ENCODE peak calls at places on chromosomes 5 and 9, in six cellular contexts. One of them, this sample, is unnamed. For H3K9me3, the result is how much of the 10 kb centered on the place peaks cover.

GRCh38 chr9:84139296-84140100 is 158.9 kb downstream of the RMI1 start:
- DNase-seq in tibial nerve: peak
- DNase-seq in left ventricle myocardium inferior: no peak
- DNase-seq in neuronal stem cell: no peak
- DNase-seq in uterus: no peak
- DNase-seq in body of pancreas: peak
- DNase-seq in this sample: peak

GRCh38 chr9:71162136-71162535 is 40.7 kb upstream of the TRPM3 start:
- DNase-seq in tibial nerve: no peak
- DNase-seq in left ventricle myocardium inferior: no peak
- DNase-seq in neuronal stem cell: no peak
- DNase-seq in uterus: no peak
- DNase-seq in body of pancreas: no peak
- DNase-seq in this sample: no peak

GRCh38 chr5:19564036-19564435 is 424.0 kb downstream of the CDH18 start:
- DNase-seq in tibial nerve: no peak
- DNase-seq in left ventricle myocardium inferior: no peak
- DNase-seq in neuronal stem cell: no peak
- DNase-seq in uterus: no peak
- DNase-seq in body of pancreas: no peak
- DNase-seq in this sample: no peak

GRCh38 chr5:167688731-167689130 is 602.7 kb upstream of the WWC1 start:
- DNase-seq in tibial nerve: no peak
- DNase-seq in left ventricle myocardium inferior: no peak
- DNase-seq in neuronal stem cell: no peak
- DNase-seq in uterus: no peak
- DNase-seq in body of pancreas: no peak
- DNase-seq in this sample: no peak

GRCh38 chr5:73319036-73319435 is 129.5 kb downstream of the FOXD1 start:
- DNase-seq in tibial nerve: no peak
- DNase-seq in left ventricle myocardium inferior: no peak
- DNase-seq in neuronal stem cell: no peak
- DNase-seq in uterus: no peak
- DNase-seq in body of pancreas: no peak
- DNase-seq in this sample: no peak

GRCh38 chr5:154595662-154596061 is 117.6 kb upstream of the HAND1 start:
- DNase-seq in tibial nerve: no peak
- DNase-seq in left ventricle myocardium inferior: no peak
- DNase-seq in neuronal stem cell: no peak
- DNase-seq in uterus: no peak
- DNase-seq in body of pancreas: no peak
- DNase-seq in this sample: no peak

GRCh38 chr9:35604578-35605335 is at the start of gene TESK1:
- DNase-seq in tibial nerve: peak
- DNase-seq in left ventricle myocardium inferior: peak
- DNase-seq in neuronal stem cell: peak
- DNase-seq in uterus: peak
- DNase-seq in body of pancreas: peak
- DNase-seq in this sample: peak

GRCh38 chr9:105290401-105290800 is 46.0 kb downstream of the SLC44A1 start:
- DNase-seq in tibial nerve: no peak
- DNase-seq in left ventricle myocardium inferior: no peak
- DNase-seq in neuronal stem cell: no peak
- DNase-seq in uterus: no peak
- DNase-seq in body of pancreas: peak
- DNase-seq in this sample: no peak

GRCh38 chr5:33892419-33893151 is 795 bp upstream of the ADAMTS12 start:
- DNase-seq in tibial nerve: peak
- DNase-seq in left ventricle myocardium inferior: no peak
- DNase-seq in neuronal stem cell: peak
- DNase-seq in uterus: peak
- DNase-seq in body of pancreas: peak
- DNase-seq in this sample: no peak

GRCh38 chr5:41843456-41844112 is 26.6 kb downstream of the OXCT1 start:
- DNase-seq in tibial nerve: no peak
- DNase-seq in left ventricle myocardium inferior: no peak
- DNase-seq in neuronal stem cell: peak
- DNase-seq in uterus: no peak
- DNase-seq in body of pancreas: peak
- DNase-seq in this sample: peak

GRCh38 chr5:151459680-151460079 is 12.3 kb downstream of the SLC36A1 start:
- DNase-seq in tibial nerve: no peak
- DNase-seq in left ventricle myocardium inferior: no peak
- DNase-seq in neuronal stem cell: no peak
- DNase-seq in uterus: no peak
- DNase-seq in body of pancreas: no peak
- DNase-seq in this sample: no peak

GRCh38 chr5:120919017-120919416 is 454.9 kb downstream of the PRR16 start:
- DNase-seq in tibial nerve: no peak
- DNase-seq in left ventricle myocardium inferior: no peak
- DNase-seq in neuronal stem cell: no peak
- DNase-seq in uterus: no peak
- DNase-seq in body of pancreas: no peak
- DNase-seq in this sample: no peak

GRCh38 chr9:121285835-121286687 is 18.1 kb downstream of the GSN start:
- DNase-seq in tibial nerve: peak
- DNase-seq in left ventricle myocardium inferior: peak
- DNase-seq in neuronal stem cell: no peak
- DNase-seq in uterus: peak
- DNase-seq in body of pancreas: peak
- DNase-seq in this sample: no peak

GRCh38 chr5:109645591-109646236 is 44.0 kb upstream of the MAN2A1 start:
- DNase-seq in tibial nerve: no peak
- DNase-seq in left ventricle myocardium inferior: no peak
- DNase-seq in neuronal stem cell: peak
- DNase-seq in uterus: no peak
- DNase-seq in body of pancreas: no peak
- DNase-seq in this sample: no peak

GRCh38 chr5:36690041-36690941 is 83.9 kb downstream of the SLC1A3 start:
- DNase-seq in tibial nerve: peak
- DNase-seq in left ventricle myocardium inferior: peak
- DNase-seq in neuronal stem cell: peak
- DNase-seq in uterus: peak
- DNase-seq in body of pancreas: peak
- DNase-seq in this sample: peak

GRCh38 chr9:37906312-37907239 is 2.6 kb upstream of the SLC25A51 start:
- DNase-seq in tibial nerve: no peak
- DNase-seq in left ventricle myocardium inferior: no peak
- DNase-seq in neuronal stem cell: no peak
- DNase-seq in uterus: no peak
- DNase-seq in body of pancreas: no peak
- DNase-seq in this sample: no peak

GRCh38 chr9:32644698-32645097 is 9.2 kb upstream of the TAF1L start:
- DNase-seq in tibial nerve: no peak
- DNase-seq in left ventricle myocardium inferior: no peak
- DNase-seq in neuronal stem cell: no peak
- DNase-seq in uterus: no peak
- DNase-seq in body of pancreas: no peak
- DNase-seq in this sample: no peak

GRCh38 chr5:9388941-9389674 is 156.8 kb downstream of the SEMA5A start:
- DNase-seq in tibial nerve: no peak
- DNase-seq in left ventricle myocardium inferior: no peak
- DNase-seq in neuronal stem cell: no peak
- DNase-seq in uterus: no peak
- DNase-seq in body of pancreas: no peak
- DNase-seq in this sample: no peak

GRCh38 chr5:147734839-147735238 is 47.7 kb downstream of the JAKMIP2 start:
- DNase-seq in tibial nerve: no peak
- DNase-seq in left ventricle myocardium inferior: no peak
- DNase-seq in neuronal stem cell: no peak
- DNase-seq in uterus: no peak
- DNase-seq in body of pancreas: no peak
- DNase-seq in this sample: no peak

GRCh38 chr9:3035594-3036389 is 191.9 kb upstream of the PUM3 start:
- DNase-seq in tibial nerve: no peak
- DNase-seq in left ventricle myocardium inferior: no peak
- DNase-seq in neuronal stem cell: no peak
- DNase-seq in uterus: no peak
- DNase-seq in body of pancreas: no peak
- DNase-seq in this sample: no peak

GRCh38 chr9:120324996-120325642 is 254.8 kb downstream of the CDK5RAP2 start:
- DNase-seq in tibial nerve: no peak
- DNase-seq in left ventricle myocardium inferior: no peak
- DNase-seq in neuronal stem cell: no peak
- DNase-seq in uterus: no peak
- DNase-seq in body of pancreas: no peak
- DNase-seq in this sample: peak

DNA sequence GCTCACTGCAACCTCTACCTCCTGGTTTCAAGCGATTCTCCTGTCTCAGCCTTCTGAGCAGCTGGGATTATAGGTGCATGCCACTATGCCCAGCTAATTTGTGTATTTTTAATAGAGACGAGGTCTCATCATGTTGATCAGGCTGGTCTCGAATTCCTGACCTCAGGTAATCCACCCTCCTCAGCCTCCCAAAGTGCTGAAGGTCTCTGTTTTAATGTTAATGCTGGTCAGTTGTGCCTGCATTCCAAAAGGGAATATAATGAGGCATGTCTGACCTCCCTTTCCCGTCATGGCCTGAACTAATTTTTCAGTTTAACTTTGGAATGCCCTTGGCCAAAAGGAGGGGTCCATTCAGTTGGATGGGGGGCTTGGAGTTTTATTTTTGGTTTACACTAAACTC is 1175.4 kb downstream of the MAT2B start:
- DNase-seq in tibial nerve: no peak
- DNase-seq in left ventricle myocardium inferior: no peak
- DNase-seq in neuronal stem cell: no peak
- DNase-seq in uterus: no peak
- DNase-seq in body of pancreas: no peak
- DNase-seq in this sample: no peak
- H3K9me3 ChIP-seq in tibial nerve: under half
- H3K9me3 ChIP-seq in left ventricle myocardium inferior: under half
- H3K9me3 ChIP-seq in neuronal stem cell: under half
- H3K9me3 ChIP-seq in uterus: under half
- H3K9me3 ChIP-seq in body of pancreas: under half
- H3K9me3 ChIP-seq in this sample: under half

GRCh38 chr9:137012694-137013570 is 15.1 kb downstream of the ABCA2 start:
- DNase-seq in tibial nerve: no peak
- DNase-seq in left ventricle myocardium inferior: no peak
- DNase-seq in neuronal stem cell: no peak
- DNase-seq in uterus: no peak
- DNase-seq in body of pancreas: no peak
- DNase-seq in this sample: peak
- H3K9me3 ChIP-seq in tibial nerve: under half
- H3K9me3 ChIP-seq in left ventricle myocardium inferior: under half
- H3K9me3 ChIP-seq in neuronal stem cell: under half
- H3K9me3 ChIP-seq in uterus: under half
- H3K9me3 ChIP-seq in body of pancreas: under half
- H3K9me3 ChIP-seq in this sample: under half

DNA sequence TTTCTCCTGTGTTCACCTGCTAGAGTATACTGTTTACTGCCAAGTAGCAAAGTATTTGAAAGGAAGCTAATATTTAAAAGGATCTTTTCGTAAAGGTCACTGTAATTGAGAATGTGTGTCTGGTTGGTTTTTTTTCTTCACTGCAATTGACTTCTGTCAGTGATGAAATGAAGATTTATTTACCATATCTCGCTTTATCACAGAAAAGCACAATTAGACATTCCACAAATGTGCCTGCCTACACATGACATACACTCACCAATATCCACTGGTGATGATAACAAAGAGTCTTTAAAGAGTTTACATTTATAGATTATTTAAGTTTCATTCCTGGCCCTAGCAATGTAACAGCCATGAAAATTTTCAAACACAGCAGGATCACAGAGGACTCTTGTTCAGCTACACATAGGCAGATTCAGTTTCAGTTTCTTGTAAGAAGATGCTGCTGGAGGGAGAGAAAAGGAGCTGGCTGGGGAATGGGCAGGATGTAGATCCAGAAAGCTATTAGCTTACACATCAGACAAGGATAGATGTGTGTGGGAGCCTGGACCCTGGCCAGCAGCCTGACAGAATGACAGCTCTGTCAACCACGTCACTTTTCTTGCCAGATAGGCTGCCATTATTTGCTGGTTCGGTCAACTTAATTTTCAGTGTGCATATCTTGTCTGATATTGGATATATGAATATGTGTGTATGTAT is 104.0 kb downstream of the GDNF start:
- DNase-seq in tibial nerve: no peak
- DNase-seq in left ventricle myocardium inferior: no peak
- DNase-seq in neuronal stem cell: no peak
- DNase-seq in uterus: no peak
- DNase-seq in body of pancreas: no peak
- DNase-seq in this sample: no peak
- H3K9me3 ChIP-seq in tibial nerve: under half
- H3K9me3 ChIP-seq in left ventricle myocardium inferior: under half
- H3K9me3 ChIP-seq in neuronal stem cell: under half
- H3K9me3 ChIP-seq in uterus: under half
- H3K9me3 ChIP-seq in body of pancreas: under half
- H3K9me3 ChIP-seq in this sample: under half

GRCh38 chr5:162163663-162164062 is 96.1 kb downstream of the GABRG2 start:
- DNase-seq in tibial nerve: no peak
- DNase-seq in left ventricle myocardium inferior: no peak
- DNase-seq in neuronal stem cell: no peak
- DNase-seq in uterus: no peak
- DNase-seq in body of pancreas: no peak
- DNase-seq in this sample: no peak

DNA sequence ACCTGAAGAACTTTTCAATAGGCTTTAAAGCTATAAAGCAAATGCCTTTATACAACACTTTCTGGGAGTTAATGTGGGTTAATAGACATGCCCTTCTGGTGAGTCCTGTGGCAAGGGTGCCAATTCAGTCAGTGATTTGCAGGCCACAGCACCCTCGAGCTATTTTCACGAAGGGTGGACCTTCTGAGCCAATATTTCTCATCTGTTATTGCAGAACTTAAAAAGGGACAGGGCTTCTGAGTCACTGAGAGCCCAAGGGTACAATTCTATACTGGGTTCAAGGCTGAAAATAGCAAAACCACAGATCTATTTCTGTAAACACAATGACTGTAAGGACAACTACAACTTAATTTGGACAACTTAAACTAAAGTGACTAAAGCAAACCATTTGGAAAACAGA is 92.8 kb downstream of the GABRG2 start:
- DNase-seq in tibial nerve: no peak
- DNase-seq in left ventricle myocardium inferior: no peak
- DNase-seq in neuronal stem cell: no peak
- DNase-seq in uterus: no peak
- DNase-seq in body of pancreas: no peak
- DNase-seq in this sample: no peak
- H3K9me3 ChIP-seq in tibial nerve: under half
- H3K9me3 ChIP-seq in left ventricle myocardium inferior: under half
- H3K9me3 ChIP-seq in neuronal stem cell: under half
- H3K9me3 ChIP-seq in uterus: under half
- H3K9me3 ChIP-seq in body of pancreas: under half
- H3K9me3 ChIP-seq in this sample: under half

GRCh38 chr9:16912197-16912596 is 41.7 kb upstream of the BNC2 start:
- DNase-seq in tibial nerve: no peak
- DNase-seq in left ventricle myocardium inferior: no peak
- DNase-seq in neuronal stem cell: no peak
- DNase-seq in uterus: no peak
- DNase-seq in body of pancreas: no peak
- DNase-seq in this sample: no peak
- H3K9me3 ChIP-seq in tibial nerve: under half
- H3K9me3 ChIP-seq in left ventricle myocardium inferior: under half
- H3K9me3 ChIP-seq in neuronal stem cell: under half
- H3K9me3 ChIP-seq in uterus: under half
- H3K9me3 ChIP-seq in body of pancreas: under half
- H3K9me3 ChIP-seq in this sample: under half

GRCh38 chr5:52710972-52711596 is 76.6 kb upstream of the ITGA1 start:
- DNase-seq in tibial nerve: no peak
- DNase-seq in left ventricle myocardium inferior: no peak
- DNase-seq in neuronal stem cell: no peak
- DNase-seq in uterus: no peak
- DNase-seq in body of pancreas: no peak
- DNase-seq in this sample: no peak
- H3K9me3 ChIP-seq in tibial nerve: under half
- H3K9me3 ChIP-seq in left ventricle myocardium inferior: under half
- H3K9me3 ChIP-seq in neuronal stem cell: under half
- H3K9me3 ChIP-seq in uterus: under half
- H3K9me3 ChIP-seq in body of pancreas: under half
- H3K9me3 ChIP-seq in this sample: under half

GRCh38 chr5:180035532-180035931 is 36.0 kb downstream of the RNF130 start:
- DNase-seq in tibial nerve: no peak
- DNase-seq in left ventricle myocardium inferior: no peak
- DNase-seq in neuronal stem cell: no peak
- DNase-seq in uterus: no peak
- DNase-seq in body of pancreas: no peak
- DNase-seq in this sample: no peak
- H3K9me3 ChIP-seq in tibial nerve: under half
- H3K9me3 ChIP-seq in left ventricle myocardium inferior: under half
- H3K9me3 ChIP-seq in neuronal stem cell: half or more
- H3K9me3 ChIP-seq in uterus: under half
- H3K9me3 ChIP-seq in body of pancreas: under half
- H3K9me3 ChIP-seq in this sample: under half

This sample was measured in Karpas-422.